ENCODE peak calls at places on chromosome 9, in seven cellular contexts. R is posterior vena cava, U is amygdala, Y is astrocyte, O is mucosa of gallbladder, X is A549, Q is NCI-H2171. A is an unnamed sample.

GRCh38 chr9:130143974-130144373 is 28.2 kb upstream of the NCS1 start:
- DNase-seq in O (no peak), U (no peak), Y (peak), X (no peak), R (no peak), Q (no peak), A (no peak)

GRCh38 chr9:93262537-93263310 is 78.8 kb downstream of the WNK2 start:
- DNase-seq in X (no peak), Q (no peak), O (peak), R (peak), U (no peak), Y (no peak), A (peak)

GRCh38 chr9:77014597-77015263 is 4.7 kb upstream of the FOXB2 start:
- DNase-seq in X (no peak), Y (no peak), R (no peak), O (no peak), Q (no peak), U (no peak), A (no peak)

GRCh38 chr9:136443087-136443486 is 3.4 kb upstream of the INPP5E start:
- DNase-seq in Q (no peak), U (no peak), R (no peak), O (no peak), Y (no peak), X (no peak), A (no peak)

GRCh38 chr9:73595036-73595545 is 443.4 kb downstream of the ANXA1 start:
- DNase-seq in Q (no peak), X (no peak), U (no peak), Y (no peak), R (no peak), O (no peak), A (no peak)

GRCh38 chr9:130023994-130024596 is 18.9 kb downstream of the FNBP1 start:
- DNase-seq in X (no peak), U (no peak), Y (no peak), O (no peak), R (no peak), Q (no peak), A (no peak)

GRCh38 chr9:23736293-23736692 is 89.7 kb downstream of the ELAVL2 start:
- DNase-seq in O (no peak), X (no peak), Y (no peak), U (no peak), Q (no peak), R (no peak), A (no peak)

GRCh38 chr9:101705135-101705661 is 33.2 kb downstream of the GRIN3A start:
- DNase-seq in X (peak), U (no peak), Y (no peak), O (peak), Q (no peak), R (no peak), A (no peak)